ENCODE peak calls at places on chromosomes 3 and 15, in four cellular contexts. K is body of pancreas, N is lower lobe of right lung, L is substantia nigra. H is an unnamed sample.

GRCh38 chr3:142033292-142033691 is 116.1 kb downstream of the TFDP2 start:
- DNase-seq in K (no peak), L (no peak), N (no peak), H (no peak)

GRCh38 chr3:143839980-143840379 is 8.3 kb downstream of the SLC9A9 start:
- DNase-seq in K (no peak), N (no peak), L (no peak), H (no peak)

GRCh38 chr3:126522363-126522788 is 1.6 kb upstream of the CHST13 start:
- DNase-seq in N (peak; percentile 64), L (peak; percentile 35), K (peak; percentile 61), H (peak; percentile 40)

GRCh38 chr3:88291516-88291915 is 141.8 kb downstream of the C3orf38 start:
- DNase-seq in K (no peak), N (no peak), L (no peak), H (no peak)

GRCh38 chr15:88994286-88994685 is 81.1 kb upstream of the MFGE8 start:
- DNase-seq in K (no peak), N (no peak), L (no peak), H (no peak)

GRCh38 chr15:42364529-42364928 is 5.2 kb downstream of the CAPN3 start:
- DNase-seq in N (no peak), K (peak; percentile 24), L (no peak), H (no peak)

GRCh38 chr3:13332158-13332557 is 88.0 kb downstream of the NUP210 start:
- DNase-seq in N (no peak), L (no peak), K (peak; percentile 88), H (no peak)

GRCh38 chr3:74883690-74884089 is 269.2 kb upstream of the CNTN3 start:
- DNase-seq in L (no peak), K (peak; percentile 27), N (no peak), H (no peak)

GRCh38 chr3:119937229-119937628 is 155.3 kb downstream of the NR1I2 start:
- DNase-seq in L (no peak), N (no peak), K (peak; percentile 30), H (no peak)

DNA sequence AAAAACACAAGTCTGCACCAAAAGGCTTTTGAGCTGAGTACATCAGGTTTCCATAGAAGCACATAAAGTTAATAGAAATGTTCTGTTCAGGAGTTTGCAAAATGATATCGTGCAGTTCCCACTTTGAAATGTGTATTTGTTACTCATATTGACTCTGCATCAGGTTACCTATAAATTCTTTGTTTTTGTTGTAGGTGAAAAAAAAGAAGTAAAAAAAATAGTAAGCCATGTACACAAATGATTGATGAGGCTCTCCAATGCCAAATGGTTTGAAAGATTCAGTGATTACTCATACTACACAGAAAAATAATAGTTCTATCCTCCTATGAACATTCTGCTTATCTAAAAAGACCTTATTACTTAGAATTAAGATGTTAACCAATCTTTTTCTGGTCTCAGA is 287.3 kb upstream of the MME start:
- DNase-seq in K (no peak), L (no peak), N (no peak), H (no peak)
- H3K27ac ChIP-seq in K (no peak overlapping the region), L (no peak overlapping the region), N (no peak overlapping the region), H (no peak overlapping the region)

DNA sequence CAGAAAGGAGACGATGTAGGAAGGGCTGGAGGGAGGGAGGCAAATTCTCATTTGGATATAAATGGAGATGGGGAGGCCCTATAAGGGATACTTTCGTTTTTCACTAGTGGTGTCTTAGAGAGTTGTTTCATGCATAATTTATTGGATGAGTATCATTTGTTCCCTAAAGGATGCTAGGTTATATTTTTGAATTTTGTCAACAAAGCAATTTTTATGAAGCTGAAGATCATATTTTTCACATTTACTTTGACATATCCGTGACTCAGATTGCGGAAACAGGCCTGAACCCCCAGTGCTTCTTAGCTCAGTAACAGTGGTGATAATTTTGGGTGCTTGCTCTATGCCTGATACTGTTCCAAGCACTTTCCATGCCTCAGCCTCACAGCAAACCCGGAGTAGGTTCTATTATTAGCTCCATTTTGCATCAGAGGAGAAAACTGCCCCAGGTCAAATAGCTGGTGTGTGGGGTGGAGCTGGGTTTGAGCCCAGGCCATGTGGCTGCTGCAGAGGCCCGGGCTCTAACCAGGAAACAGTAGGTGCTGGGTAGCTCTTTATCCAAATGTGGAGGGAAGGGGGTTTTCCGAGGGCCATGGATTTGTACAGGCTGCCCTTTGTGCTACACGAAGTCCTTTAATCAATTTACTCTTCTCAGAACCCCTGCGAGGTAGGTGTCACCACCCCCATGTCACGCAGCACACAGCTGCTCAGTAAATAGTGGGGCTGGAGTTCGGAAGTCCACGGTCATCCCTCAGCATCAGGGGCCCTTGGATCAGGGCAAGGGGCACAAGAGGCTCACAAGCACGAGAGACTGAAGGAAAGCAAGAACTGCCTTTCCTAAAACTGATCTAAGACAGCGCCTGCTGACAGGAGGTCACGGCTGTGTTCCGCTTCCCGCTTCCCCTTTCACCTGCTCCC is 99.1 kb downstream of the SLC49A4 start:
- DNase-seq in L (no peak), K (no peak), N (no peak), H (peak; percentile 36)
- H3K27ac ChIP-seq in L (no peak overlapping the region), K (no peak overlapping the region), N (no peak overlapping the region), H (peak overlapping the region; percentile 55)

GRCh38 chr3:63932509-63933212 is 20.5 kb upstream of the SCAANT1 start:
- DNase-seq in N (no peak), L (no peak), K (no peak), H (no peak)
- H3K27ac ChIP-seq in N (peak overlapping the region; percentile 13), L (no peak overlapping the region), K (peak overlapping the region; percentile 49), H (peak overlapping the region; percentile 28)

DNA sequence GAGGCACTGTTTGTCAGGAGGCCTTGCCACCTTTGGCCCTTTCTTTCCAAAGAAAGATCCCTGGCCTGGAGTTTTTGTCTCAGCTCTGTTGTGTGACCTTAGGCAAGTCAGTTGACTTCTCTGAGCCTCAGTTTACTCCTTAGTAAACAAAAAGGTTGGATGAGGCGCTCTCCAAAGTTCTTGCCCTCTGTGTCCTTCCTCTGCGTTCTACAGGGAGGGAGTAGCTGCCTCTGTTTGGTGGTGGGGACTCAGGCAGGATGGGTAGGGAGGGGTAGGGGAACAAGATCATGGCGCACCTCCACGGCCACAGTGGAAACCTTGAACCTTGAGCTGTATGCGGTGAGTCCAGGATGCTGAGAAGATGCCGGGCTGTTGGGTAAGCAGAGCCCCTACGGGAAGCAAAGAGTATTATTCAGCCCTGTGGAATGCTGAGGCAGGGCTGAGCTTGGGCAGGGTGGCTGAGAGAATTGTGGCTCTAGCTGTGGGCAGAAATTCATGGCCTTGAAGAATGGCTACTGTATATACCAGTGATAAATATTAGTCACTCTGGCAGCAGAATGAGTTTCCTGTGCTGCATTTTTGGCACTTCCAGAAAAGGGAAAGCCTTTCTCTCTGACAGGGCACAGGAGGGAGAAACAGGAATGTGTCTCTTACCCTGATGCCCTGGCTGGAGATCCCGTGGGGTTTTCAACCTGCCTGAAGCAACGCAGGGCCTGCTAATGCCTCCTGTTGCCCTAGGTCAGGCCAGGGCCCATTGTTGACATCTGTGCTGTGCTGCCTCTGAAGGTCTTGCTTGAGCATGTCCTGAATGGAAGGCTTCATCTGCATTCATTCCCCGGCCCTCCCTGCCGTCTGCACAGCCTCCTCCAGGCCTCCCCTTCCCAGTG is 39.9 kb downstream of the SMAD3 start:
- DNase-seq in N (no peak), K (peak; percentile 82), L (no peak), H (no peak)
- H3K27ac ChIP-seq in N (peak overlapping the region; percentile 66), K (peak overlapping the region; percentile 86), L (no peak overlapping the region), H (peak overlapping the region; percentile 60)

DNA sequence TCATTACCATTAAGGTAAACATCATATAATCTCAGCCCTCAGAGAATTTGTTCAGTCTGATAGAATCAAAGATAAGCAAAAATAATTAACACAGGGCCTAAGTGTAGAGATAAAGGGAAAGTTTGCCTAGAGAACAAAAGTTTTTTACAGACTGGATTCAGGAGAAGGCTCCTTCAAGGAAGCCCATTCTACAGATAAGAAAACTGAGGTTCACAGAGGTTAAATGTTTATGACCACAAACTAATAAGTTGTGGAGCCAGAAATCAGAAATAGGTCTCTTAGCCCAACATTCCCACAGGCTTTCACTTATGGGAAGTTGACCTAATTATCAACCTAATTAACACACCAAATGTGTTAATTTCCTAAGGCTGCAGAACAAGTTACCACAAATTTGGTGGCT is 110.7 kb downstream of the ZMAT3 start:
- DNase-seq in L (no peak), K (no peak), N (no peak), H (no peak)
- H3K27ac ChIP-seq in L (no peak overlapping the region), K (no peak overlapping the region), N (no peak overlapping the region), H (no peak overlapping the region)

DNA sequence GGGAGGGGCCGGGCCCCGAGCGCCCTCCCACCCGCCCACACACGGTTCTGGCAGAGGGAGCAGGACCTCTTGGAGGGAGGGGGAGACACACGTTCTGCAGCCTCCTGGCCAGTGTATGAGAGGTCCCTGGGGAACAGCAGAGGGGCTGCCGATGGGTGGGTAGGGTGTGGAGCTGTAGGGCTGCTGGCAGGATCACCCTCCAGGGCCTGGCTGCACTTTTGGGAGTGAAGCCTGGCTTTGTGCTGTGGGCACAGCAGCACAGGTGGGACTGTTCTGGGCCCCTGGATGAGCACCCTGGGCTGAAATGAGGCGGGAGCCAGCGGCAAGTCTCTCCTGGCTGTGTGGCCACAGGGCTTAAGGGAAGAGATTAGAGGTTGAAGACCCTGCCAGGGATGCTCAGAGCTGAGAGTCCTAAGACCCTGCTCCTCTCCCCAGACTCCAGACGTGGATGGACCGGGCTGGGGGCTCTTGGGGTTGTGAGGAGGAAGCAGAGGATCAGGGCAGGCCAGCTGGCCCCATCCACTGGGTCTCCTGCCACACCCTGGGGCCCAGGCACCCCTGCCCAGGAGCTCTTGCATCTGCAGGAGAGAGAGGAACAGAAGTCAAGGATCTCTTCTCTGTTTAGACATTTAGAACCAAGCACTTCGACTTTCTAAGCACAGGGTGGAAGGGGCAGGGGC is 45.2 kb downstream of the RGMA start:
- DNase-seq in L (no peak), N (peak; percentile 28), K (no peak), H (no peak)
- H3K27ac ChIP-seq in L (no peak overlapping the region), N (no peak overlapping the region), K (no peak overlapping the region), H (no peak overlapping the region)

GRCh38 chr3:45975696-45976095 is 19.9 kb downstream of the FYCO1 start:
- DNase-seq in K (no peak), L (no peak), N (no peak), H (no peak)

GRCh38 chr3:45978348-45978747 is 17.3 kb downstream of the FYCO1 start:
- DNase-seq in N (peak; percentile 86), L (no peak), K (peak; percentile 87), H (no peak)

GRCh38 chr3:45976191-45977091 is 19.2 kb downstream of the FYCO1 start:
- DNase-seq in L (no peak), N (no peak), K (no peak), H (no peak)

GRCh38 chr3:45972534-45973402 is 22.9 kb downstream of the FYCO1 start:
- DNase-seq in L (no peak), K (no peak), N (no peak), H (no peak)

GRCh38 chr3:45974686-45975085 is 20.9 kb downstream of the FYCO1 start:
- DNase-seq in N (no peak), L (no peak), K (no peak), H (no peak)
- H3K27ac ChIP-seq in N (no peak overlapping the region), L (no peak overlapping the region), K (no peak overlapping the region), H (no peak overlapping the region)

DNA sequence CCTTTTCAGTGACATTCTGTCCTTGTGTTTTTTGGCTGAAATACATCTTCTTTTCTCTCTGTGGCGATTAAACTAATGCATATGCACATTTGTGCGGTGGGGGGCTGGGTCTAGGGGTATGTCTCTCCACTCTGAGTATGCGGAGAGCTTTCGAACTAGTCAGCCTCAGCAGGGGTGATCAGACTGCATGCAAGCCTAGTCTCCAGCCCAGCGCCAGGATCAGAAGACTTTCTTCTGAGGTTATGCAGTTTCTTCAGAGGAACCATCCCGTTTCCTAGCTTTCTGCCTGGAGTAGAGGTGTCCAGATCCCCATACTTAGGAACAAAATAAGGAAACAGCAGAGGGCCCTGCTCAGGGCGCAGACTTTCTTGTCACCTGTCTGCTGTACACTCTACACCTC is 230.3 kb downstream of the ABHD5 start:
- DNase-seq in N (no peak), K (no peak), L (no peak), H (no peak)
- H3K27ac ChIP-seq in N (no peak overlapping the region), K (no peak overlapping the region), L (no peak overlapping the region), H (no peak overlapping the region)